ENCODE peak calls at places on chromosomes 13 and 19, in four cellular contexts. E is GM12865, B is retinal pigment epithelial cell, U is mammary epithelial cell. F is an unnamed sample.

GRCh38 chr13:33108620-33109019 is 92.4 kb downstream of the KL start:
- DNase-seq in B (no peak), U (no peak), E (no peak), F (no peak)

GRCh38 chr19:34677386-34678084 is at the start of gene ZNF302:
- DNase-seq in U (peak; percentile 94), E (peak; percentile 99), B (peak; percentile 92), F (peak; percentile 95)

GRCh38 chr19:54937926-54938325 is 9.4 kb downstream of the NLRP7 start:
- DNase-seq in E (peak; percentile 93), U (no peak), B (no peak), F (no peak)

GRCh38 chr13:86725105-86725504 is 925.9 kb upstream of the SLITRK6 start:
- DNase-seq in U (no peak), E (no peak), B (no peak), F (peak; percentile 8)

GRCh38 chr13:74644239-74644638 is 510.0 kb upstream of the KLF12 start:
- DNase-seq in E (no peak), B (no peak), U (peak; percentile 14), F (no peak)

GRCh38 chr19:34838753-34839431 is 65.9 kb upstream of the ZNF599 start:
- DNase-seq in U (peak; percentile 1), E (no peak), B (no peak), F (peak; percentile 9)

GRCh38 chr13:82356667-82357066 is 1525.6 kb downstream of the SLITRK1 start:
- DNase-seq in U (no peak), B (no peak), E (no peak), F (peak; percentile 8)

GRCh38 chr13:38372818-38373217 is 23.2 kb downstream of the UFM1 start:
- DNase-seq in E (no peak), B (no peak), U (no peak), F (no peak)

GRCh38 chr13:37058801-37059135 is 720 bp downstream of the SUPT20H start:
- DNase-seq in U (no peak), B (peak; percentile 4), E (no peak), F (peak; percentile 54)

GRCh38 chr13:22211876-22212275 is 541.0 kb downstream of the FGF9 start:
- DNase-seq in B (no peak), E (no peak), U (no peak), F (no peak)

GRCh38 chr13:59546178-59546577 is 617.5 kb downstream of the DIAPH3 start:
- DNase-seq in E (no peak), B (no peak), U (no peak), F (no peak)

GRCh38 chr13:48539550-48539949 is 6.7 kb upstream of the RCBTB2 start:
- DNase-seq in E (no peak), U (no peak), B (no peak), F (no peak)

GRCh38 chr19:898663-899062 is 5.4 kb downstream of the RNU6-9 start:
- DNase-seq in U (no peak), E (peak; percentile 80), B (no peak), F (no peak)

GRCh38 chr13:61954092-61954491 is 538.4 kb upstream of the PCDH20 start:
- DNase-seq in E (peak; percentile 9), B (peak; percentile 17), U (no peak), F (peak; percentile 47)

GRCh38 chr13:49776871-49777270 is 15.6 kb downstream of the KPNA3 start:
- DNase-seq in U (no peak), B (no peak), E (no peak), F (no peak)

GRCh38 chr13:47215741-47216140 is 318.9 kb upstream of the HTR2A start:
- DNase-seq in B (peak; percentile 81), U (peak; percentile 82), E (no peak), F (no peak)

GRCh38 chr19:2578911-2579677 is 103.2 kb downstream of the GADD45B start:
- DNase-seq in E (peak; percentile 65), B (peak; percentile 82), U (peak; percentile 69), F (peak; percentile 77)

GRCh38 chr13:90502143-90502542 is 845.3 kb upstream of the MIR17HG start:
- DNase-seq in B (no peak), U (no peak), E (no peak), F (no peak)

GRCh38 chr19:46478356-46478986 is 7.1 kb upstream of the PNMA8A start:
- DNase-seq in E (peak; percentile 38), B (no peak), U (peak; percentile 62), F (peak; percentile 49)

GRCh38 chr13:80348308-80348707 is 7.4 kb upstream of the SPRY2 start:
- DNase-seq in B (no peak), U (no peak), E (no peak), F (no peak)

GRCh38 chr13:80341771-80342271 is 895 bp upstream of the SPRY2 start:
- DNase-seq in E (no peak), U (no peak), B (peak; percentile 94), F (peak; percentile 79)

GRCh38 chr13:80348750-80349149 is 7.8 kb upstream of the SPRY2 start:
- DNase-seq in U (no peak), E (no peak), B (no peak), F (no peak)

GRCh38 chr13:80342541-80343371 is 1.8 kb upstream of the SPRY2 start:
- DNase-seq in B (no peak), E (peak; percentile 73), U (peak; percentile 75), F (peak; percentile 88)

GRCh38 chr13:80345771-80346510 is 5.0 kb upstream of the SPRY2 start:
- DNase-seq in E (no peak), B (no peak), U (no peak), F (no peak)
- H3K4me3 ChIP-seq in E (no peak overlapping the region), B (no peak overlapping the region), U (no peak overlapping the region), F (no peak overlapping the region)

DNA sequence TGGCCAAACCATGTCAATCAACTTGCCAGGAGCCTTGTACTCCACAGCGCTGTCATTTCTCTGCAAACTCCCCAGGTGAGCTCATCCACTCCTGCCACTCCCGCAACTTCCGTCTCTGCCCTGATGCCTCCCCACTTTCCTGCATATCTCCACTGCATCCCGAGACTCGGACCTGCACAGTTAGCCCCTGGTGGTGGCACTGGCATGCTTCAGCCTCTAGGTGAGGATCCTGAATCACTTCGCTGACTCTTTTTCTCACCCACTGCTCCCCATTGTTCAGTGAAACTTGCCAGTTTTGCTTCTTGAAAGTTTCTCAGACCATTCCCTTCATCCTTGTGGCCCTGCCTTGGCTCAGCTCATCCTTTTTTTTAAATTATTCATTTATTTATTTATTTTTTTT is 3.4 kb upstream of the CTU1 start:
- DNase-seq in U (no peak), B (no peak), E (no peak), F (peak; percentile 25)
- TF ChIP-seq CTCF in U (peak; percentile 44), B (peak; percentile 41), E (peak; percentile 15), F (peak; percentile 43)

DNA sequence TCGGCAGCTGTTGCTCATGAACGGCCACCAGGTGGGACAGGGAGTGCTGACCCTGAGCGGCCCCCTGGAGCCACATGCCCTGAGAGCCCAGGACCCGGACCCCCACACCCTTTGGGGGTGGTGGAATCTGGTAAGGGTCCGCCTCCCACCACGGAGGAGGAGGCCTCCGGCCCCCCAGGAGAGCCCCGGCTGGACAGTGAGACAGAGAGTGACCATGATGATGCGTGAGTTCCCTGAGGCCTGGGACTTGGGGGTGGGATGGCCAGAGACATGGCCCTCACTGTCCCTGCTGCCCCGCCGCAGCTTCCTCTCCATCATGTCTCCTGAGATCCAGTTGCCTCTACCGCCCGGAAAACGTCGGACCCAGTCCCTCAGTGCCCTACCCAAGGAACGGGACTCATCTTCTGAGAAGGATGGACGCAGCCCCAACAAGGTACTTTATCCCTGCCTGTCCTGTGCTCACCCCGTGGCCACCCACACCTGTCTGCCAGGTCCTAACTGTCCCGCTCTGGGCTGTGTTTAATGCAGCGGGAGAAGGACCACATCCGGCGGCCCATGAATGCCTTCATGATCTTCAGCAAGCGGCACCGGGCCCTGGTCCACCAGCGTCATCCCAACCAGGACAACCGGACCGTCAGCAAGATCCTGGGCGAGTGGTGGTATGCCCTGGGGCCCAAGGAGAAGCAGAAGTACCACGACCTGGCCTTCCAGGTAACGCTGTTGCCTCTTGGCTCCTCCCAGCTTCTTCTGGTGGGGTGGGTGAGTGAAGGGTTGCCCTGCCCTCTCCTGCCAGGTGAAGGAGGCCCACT is 14.7 kb upstream of the PRR19 start:
- DNase-seq in U (no peak), B (no peak), E (no peak), F (no peak)
- H3K4me3 ChIP-seq in U (no peak overlapping the region), B (no peak overlapping the region), E (no peak overlapping the region), F (no peak overlapping the region)

DNA sequence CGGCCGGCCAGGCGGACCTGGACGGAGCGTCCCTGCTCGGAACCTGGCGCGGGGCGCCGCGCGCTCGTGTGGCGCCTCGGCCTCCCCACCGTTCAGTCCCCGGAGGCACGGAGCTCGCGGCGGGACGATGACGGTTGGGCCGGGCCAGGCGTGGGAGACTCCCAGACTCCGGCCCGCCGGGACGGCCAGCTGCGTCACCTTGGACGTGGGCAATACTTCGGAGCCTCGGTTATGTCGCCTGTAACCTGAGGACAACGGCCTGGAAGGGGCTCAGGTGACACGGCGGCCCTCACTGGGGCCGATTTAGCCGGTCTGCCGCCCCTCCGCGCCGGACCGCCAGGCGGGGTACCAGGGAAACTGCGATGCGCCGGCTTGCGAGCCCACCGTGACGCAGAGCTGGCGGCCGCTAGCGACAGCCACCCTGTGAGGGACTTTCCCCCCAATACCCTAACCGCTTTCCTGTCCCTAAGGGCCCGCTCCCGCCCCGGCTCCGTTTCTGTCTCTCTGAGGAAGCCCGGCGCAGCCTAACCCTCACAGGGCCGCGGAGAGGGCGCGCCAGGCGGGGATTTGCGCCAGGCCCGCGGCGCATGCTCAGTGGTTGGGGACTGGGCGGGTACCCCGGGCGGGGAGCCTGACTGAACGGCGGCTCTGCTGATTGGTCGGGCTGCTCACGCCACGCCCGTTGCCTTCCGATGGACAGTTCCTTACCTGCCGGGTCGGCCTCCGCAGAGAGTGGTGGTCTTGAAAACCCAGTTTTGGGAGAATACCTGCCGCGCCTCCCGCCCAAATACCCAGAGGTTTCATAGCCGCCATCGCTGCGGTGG is 109.5 kb upstream of the DOCK9 start:
- DNase-seq in E (peak; percentile 91), U (peak; percentile 88), B (peak; percentile 55), F (no peak)
- TF ChIP-seq CTCF in E (no peak), U (no peak), B (peak; percentile 32), F (no peak)